ENCODE peak calls at places on chromosomes 11 and 22, in five cellular contexts. O, Z, H, L and B are unnamed samples.

GRCh38 chr11:60848714-60849151 is 6.8 kb downstream of the CCDC86 start:
- DNase-seq in O (no peak), Z (no peak), H (no peak), L (no peak), B (no peak)

GRCh38 chr11:12219732-12220131 is 109.3 kb downstream of the MICAL2 start:
- DNase-seq in O (no peak), Z (no peak), H (no peak), L (no peak), B (no peak)

GRCh38 chr22:25008666-25009065 is 56.1 kb downstream of the KIAA1671 start:
- DNase-seq in O (no peak), Z (no peak), H (no peak), L (no peak), B (no peak)

GRCh38 chr11:65430406-65431217 is 8.0 kb downstream of the NEAT1 start:
- DNase-seq in O (no peak), Z (peak; percentile 49), H (no peak), L (no peak), B (peak; percentile 76)

GRCh38 chr11:1589996-1590395 is 4.9 kb upstream of the KRTAP5-1 start:
- DNase-seq in O (no peak), Z (no peak), H (no peak), L (no peak), B (no peak)

GRCh38 chr11:121323208-121323607 is 30.6 kb downstream of the SC5D start:
- DNase-seq in O (no peak), Z (no peak), H (no peak), L (no peak), B (no peak)

GRCh38 chr11:110366234-110366633 is 63.5 kb upstream of the FDX1 start:
- DNase-seq in O (no peak), Z (no peak), H (no peak), L (no peak), B (no peak)

GRCh38 chr11:45847908-45848316 is 637 bp downstream of the CRY2 start:
- DNase-seq in O (peak; percentile 32), Z (peak; percentile 71), H (peak; percentile 36), L (no peak), B (peak; percentile 48)

GRCh38 chr11:122159173-122159701 is 43.2 kb upstream of the BLID start:
- DNase-seq in O (no peak), Z (peak; percentile 51), H (no peak), L (no peak), B (peak; percentile 91)

GRCh38 chr11:12717851-12718291 is 43.6 kb downstream of the TEAD1 start:
- DNase-seq in O (peak; percentile 8), Z (peak; percentile 51), H (no peak), L (no peak), B (peak; percentile 50)

GRCh38 chr22:36599771-36600170 is 70.8 kb upstream of the EIF3D start:
- DNase-seq in O (no peak), Z (no peak), H (no peak), L (no peak), B (no peak)

GRCh38 chr11:58075781-58076180 is 45.0 kb downstream of the OR6Q1 start:
- DNase-seq in O (no peak), Z (peak; percentile 74), H (no peak), L (no peak), B (peak; percentile 42)

GRCh38 chr11:2809854-2810253 is 75.7 kb downstream of the CDKN1C start:
- DNase-seq in O (no peak), Z (no peak), H (no peak), L (no peak), B (no peak)

GRCh38 chr11:60971520-60971919 is at the start of gene CD6:
- DNase-seq in O (peak; percentile 69), Z (no peak), H (no peak), L (no peak), B (no peak)

GRCh38 chr11:128621491-128622136 is 34.3 kb upstream of the ETS1 start:
- DNase-seq in O (no peak), Z (peak; percentile 98), H (no peak), L (no peak), B (peak; percentile 75)

GRCh38 chr22:35914665-35915476 is 113.8 kb downstream of the RBFOX2 start:
- DNase-seq in O (no peak), Z (peak; percentile 94), H (peak; percentile 59), L (peak; percentile 91), B (peak; percentile 93)

GRCh38 chr11:30992513-30992849 is 377.1 kb downstream of the DCDC1 start:
- DNase-seq in O (no peak), Z (peak; percentile 1), H (no peak), L (no peak), B (no peak)

GRCh38 chr11:45247433-45247832 is 38.7 kb downstream of the SYT13 start:
- DNase-seq in O (no peak), Z (no peak), H (no peak), L (no peak), B (no peak)

GRCh38 chr11:28679795-28680194 is 571.6 kb downstream of the METTL15 start:
- DNase-seq in O (no peak), Z (peak; percentile 70), H (no peak), L (no peak), B (peak; percentile 67)

GRCh38 chr11:86222081-86222480 is 22.5 kb upstream of the EED start:
- DNase-seq in O (no peak), Z (no peak), H (no peak), L (no peak), B (no peak)

GRCh38 chr11:57359896-57360690 is 20.9 kb downstream of the PRG3 start:
- DNase-seq in O (no peak), Z (no peak), H (no peak), L (no peak), B (peak; percentile 57)

GRCh38 chr11:78099671-78100070 is 20.0 kb upstream of the NDUFC2 start:
- DNase-seq in O (no peak), Z (no peak), H (no peak), L (peak; percentile 63), B (no peak)

GRCh38 chr11:8338138-8338537 is 74.5 kb upstream of the LMO1 start:
- DNase-seq in O (no peak), Z (peak; percentile 53), H (no peak), L (no peak), B (no peak)

GRCh38 chr22:43270314-43270908 is 72.8 kb downstream of the SCUBE1 start:
- DNase-seq in O (no peak), Z (peak; percentile 42), H (no peak), L (no peak), B (no peak)

GRCh38 chr22:36135306-36135705 is 25.2 kb downstream of the APOL3 start:
- DNase-seq in O (no peak), Z (no peak), H (no peak), L (no peak), B (no peak)

GRCh38 chr11:111983187-111983986 is 41.8 kb upstream of the DLAT start:
- DNase-seq in O (no peak), Z (peak; percentile 19), H (peak; percentile 8), L (peak; percentile 89), B (no peak)

GRCh38 chr11:88089134-88089533 is 86.1 kb downstream of the RAB38 start:
- DNase-seq in O (no peak), Z (no peak), H (no peak), L (no peak), B (no peak)

GRCh38 chr22:50302564-50302963 is 4.9 kb downstream of the PLXNB2 start:
- DNase-seq in O (no peak), Z (no peak), H (no peak), L (no peak), B (no peak)

GRCh38 chr11:69497221-69497787 is 15.8 kb downstream of the LINC01488 start:
- DNase-seq in O (no peak), Z (peak; percentile 97), H (no peak), L (no peak), B (peak; percentile 98)

GRCh38 chr11:112968988-112969714 is 7.9 kb downstream of the NCAM1 start:
- DNase-seq in O (no peak), Z (no peak), H (no peak), L (no peak), B (peak; percentile 79)

GRCh38 chr11:76459299-76459698 is 14.5 kb downstream of the EMSY start:
- DNase-seq in O (no peak), Z (peak; percentile 38), H (no peak), L (no peak), B (no peak)

GRCh38 chr11:74459584-74459983 is 7.8 kb downstream of the KCNE3 start:
- DNase-seq in O (no peak), Z (no peak), H (no peak), L (no peak), B (no peak)

GRCh38 chr22:44448271-44448780 is 49.7 kb downstream of the RTL6 start:
- DNase-seq in O (no peak), Z (peak; percentile 92), H (no peak), L (no peak), B (peak; percentile 88)

GRCh38 chr22:48630848-48631247 is 1196.8 kb downstream of the BRD1 start:
- DNase-seq in O (no peak), Z (no peak), H (no peak), L (no peak), B (no peak)

GRCh38 chr11:70524096-70524922 is 126.0 kb downstream of the CTTN start:
- DNase-seq in O (no peak), Z (no peak), H (no peak), L (no peak), B (no peak)

GRCh38 chr22:48592488-48592887 is 1235.2 kb downstream of the BRD1 start:
- DNase-seq in O (no peak), Z (no peak), H (no peak), L (no peak), B (no peak)

GRCh38 chr11:418343-419247 is 3.8 kb upstream of the SIGIRR start:
- DNase-seq in O (no peak), Z (no peak), H (no peak), L (no peak), B (no peak)

GRCh38 chr11:132402056-132402684 is 1031.8 kb downstream of the NTM start:
- DNase-seq in O (no peak), Z (peak; percentile 68), H (peak; percentile 83), L (no peak), B (peak; percentile 76)